ENCODE peak calls at places on chromosomes 2 and 18, in four cellular contexts. S, Z, A and O are unnamed samples.

GRCh38 chr2:27152102-27152795 is 3.4 kb downstream of the TCF23 start:
- DNase-seq in S (no peak), Z (no peak), A (peak; percentile 24), O (peak; percentile 74)

GRCh38 chr2:155256803-155257202 is 558.3 kb downstream of the KCNJ3 start:
- DNase-seq in S (peak; percentile 46), Z (no peak), A (peak; percentile 1), O (peak; percentile 78)

GRCh38 chr2:153548536-153548935 is 70.0 kb upstream of the RPRM start:
- DNase-seq in S (no peak), Z (no peak), A (no peak), O (no peak)

GRCh38 chr18:65409266-65409665 is 341.5 kb upstream of the CDH7 start:
- DNase-seq in S (no peak), Z (no peak), A (no peak), O (no peak)

GRCh38 chr2:237482485-237482884 is 4.6 kb upstream of the MLPH start:
- DNase-seq in S (no peak), Z (no peak), A (no peak), O (peak; percentile 38)

GRCh38 chr2:75340560-75340959 is 141.2 kb upstream of the TACR1 start:
- DNase-seq in S (no peak), Z (no peak), A (no peak), O (no peak)

GRCh38 chr18:41227993-41228392 is 727.0 kb upstream of the PIK3C3 start:
- DNase-seq in S (no peak), Z (no peak), A (no peak), O (no peak)

GRCh38 chr2:241571821-241572620 is 13.5 kb downstream of the BOK start:
- DNase-seq in S (no peak), Z (no peak), A (no peak), O (no peak)

GRCh38 chr2:229273384-229274338 is 2.6 kb upstream of the PID1 start:
- DNase-seq in S (peak; percentile 65), Z (peak; percentile 11), A (peak; percentile 27), O (peak; percentile 65)

GRCh38 chr2:222310747-222311320 is 12.0 kb upstream of the PAX3 start:
- DNase-seq in S (no peak), Z (no peak), A (no peak), O (no peak)

GRCh38 chr2:42274872-42275271 is 86.1 kb downstream of the COX7A2L start:
- DNase-seq in S (no peak), Z (no peak), A (no peak), O (no peak)

GRCh38 chr18:14029512-14029911 is 102.7 kb downstream of the ZNF519 start:
- DNase-seq in S (no peak), Z (no peak), A (no peak), O (no peak)

GRCh38 chr2:168948621-168949212 is 47.6 kb downstream of the G6PC2 start:
- DNase-seq in S (no peak), Z (no peak), A (peak; percentile 57), O (peak; percentile 13)

GRCh38 chr18:43393174-43393573 is 115.9 kb upstream of the SYT4 start:
- DNase-seq in S (no peak), Z (no peak), A (no peak), O (no peak)

GRCh38 chr2:112812318-112813042 is 24.1 kb downstream of the IL1B start:
- DNase-seq in S (no peak), Z (no peak), A (peak; percentile 82), O (no peak)

GRCh38 chr2:77513191-77513590 is 9.0 kb downstream of the LRRTM4 start:
- DNase-seq in S (no peak), Z (no peak), A (no peak), O (no peak)

GRCh38 chr18:12659904-12660605 is 2.1 kb upstream of the SPIRE1 start:
- DNase-seq in S (no peak), Z (no peak), A (peak; percentile 69), O (peak; percentile 47)

GRCh38 chr2:88671786-88672427 is 19.6 kb upstream of the RPIA start:
- DNase-seq in S (peak; percentile 45), Z (no peak), A (peak; percentile 61), O (peak; percentile 50)

GRCh38 chr2:174332607-174333001 is 2.1 kb upstream of the SP9 start:
- DNase-seq in S (peak; percentile 70), Z (no peak), A (peak; percentile 43), O (no peak)

GRCh38 chr2:116706381-116706780 is 1108.1 kb upstream of the DDX18 start:
- DNase-seq in S (no peak), Z (no peak), A (no peak), O (no peak)

GRCh38 chr2:200138386-200139184 is 167.9 kb upstream of the SPATS2L start:
- DNase-seq in S (no peak), Z (no peak), A (no peak), O (no peak)

GRCh38 chr2:42367835-42368234 is 6.8 kb upstream of the COX7A2L start:
- DNase-seq in S (no peak), Z (no peak), A (no peak), O (no peak)

GRCh38 chr2:156321243-156321904 is 11.1 kb downstream of the NR4A2 start:
- DNase-seq in S (no peak), Z (no peak), A (no peak), O (no peak)

GRCh38 chr2:99488587-99488998 is 1.2 kb downstream of the REV1 start:
- DNase-seq in S (no peak), Z (peak; percentile 19), A (peak; percentile 55), O (peak; percentile 83)

GRCh38 chr2:85794491-85795121 is 40.8 kb downstream of the ATOH8 start:
- DNase-seq in S (no peak), Z (no peak), A (no peak), O (no peak)

GRCh38 chr2:203758841-203759691 is 52.6 kb downstream of the CD28 start:
- DNase-seq in S (no peak), Z (no peak), A (no peak), O (peak; percentile 36)

GRCh38 chr2:101657787-101658186 is 39.7 kb upstream of the MAP4K4 start:
- DNase-seq in S (no peak), Z (no peak), A (no peak), O (no peak)

GRCh38 chr2:172726172-172726735 is 9.4 kb upstream of the RAPGEF4 start:
- DNase-seq in S (no peak), Z (no peak), A (no peak), O (peak; percentile 95)

GRCh38 chr2:108367014-108367413 is 10.7 kb upstream of the SULT1C4 start:
- DNase-seq in S (no peak), Z (no peak), A (no peak), O (no peak)

DNA sequence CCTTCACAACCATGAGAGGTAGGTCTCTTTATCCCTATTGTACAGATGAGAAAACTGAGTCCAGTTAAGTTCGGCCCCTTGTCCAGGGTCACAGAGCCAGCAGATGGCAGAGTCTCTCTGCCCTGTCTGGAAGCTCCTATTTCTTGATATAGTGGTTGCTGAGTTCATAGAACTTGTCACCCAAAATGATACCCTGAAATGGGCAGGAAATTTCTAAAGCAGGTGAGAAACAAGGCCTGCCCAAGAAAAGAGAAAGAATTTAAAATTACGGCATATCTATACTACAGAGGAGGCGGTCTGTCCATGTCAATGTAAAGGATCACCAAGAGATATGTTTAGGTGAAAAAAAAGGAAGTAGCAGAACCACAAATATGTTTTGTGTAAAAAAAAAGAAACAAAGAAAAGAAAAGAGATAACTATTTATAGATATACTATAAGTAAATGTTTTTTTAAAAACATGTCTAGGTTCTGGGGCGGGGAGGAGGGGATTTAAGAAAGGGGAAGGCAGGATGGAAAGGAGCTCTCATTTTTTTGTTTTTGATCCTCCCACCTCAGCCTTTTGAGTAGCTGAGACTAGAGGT is 39.8 kb downstream of the MYO7B start:
- DNase-seq in S (no peak), Z (no peak), A (no peak), O (no peak)
- TF ChIP-seq BRCA1 in S (no peak), Z (no peak), A (no peak), O (no peak)

GRCh38 chr18:36843784-36844183 is 14.9 kb downstream of the KIAA1328 start:
- DNase-seq in S (no peak), Z (no peak), A (no peak), O (no peak)
- TF ChIP-seq YY1 in S (no peak), Z (no peak), A (no peak), O (no peak)

DNA sequence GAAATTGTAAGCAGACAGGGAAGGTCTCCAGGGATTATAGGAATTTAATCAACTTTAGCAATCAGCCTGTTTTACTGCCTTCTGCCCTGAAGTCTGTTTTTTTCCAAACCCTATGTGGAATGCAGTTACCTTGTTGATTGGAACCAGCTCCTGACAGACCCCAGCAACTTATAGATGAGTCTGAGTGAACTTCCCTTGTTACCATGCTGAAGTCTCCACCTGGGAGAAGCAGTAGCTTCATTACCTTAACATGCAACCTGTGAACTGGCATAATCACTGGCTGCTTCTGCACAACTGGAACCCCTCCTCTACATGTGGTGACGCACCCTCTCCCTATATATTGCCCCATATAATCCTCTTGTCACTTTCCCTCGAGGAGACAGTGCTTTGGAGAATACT is 226.3 kb upstream of the SPOPL start:
- DNase-seq in S (no peak), Z (no peak), A (no peak), O (peak; percentile 20)
- TF ChIP-seq BRCA1 in S (no peak), Z (no peak), A (no peak), O (no peak)

DNA sequence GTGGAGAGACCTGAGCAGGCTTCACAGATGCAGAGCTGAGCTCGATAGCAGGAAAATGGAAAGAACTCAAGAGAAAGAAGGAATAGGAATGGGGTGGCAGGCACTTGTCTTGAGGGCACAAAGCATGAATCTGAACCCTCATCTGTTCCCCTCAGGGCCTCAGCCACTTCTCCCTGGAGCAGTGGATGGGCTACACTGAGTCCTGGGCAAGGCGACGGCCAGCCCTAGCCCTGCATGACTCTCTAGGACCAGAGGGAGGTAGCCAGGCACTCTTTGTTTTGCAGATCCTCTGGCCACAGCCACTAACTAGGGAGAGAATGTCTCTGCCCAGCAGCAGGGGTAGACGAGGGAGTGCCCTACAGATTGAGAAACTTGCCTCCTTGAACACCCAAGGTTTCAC is 3.4 kb upstream of the TEX51 start:
- DNase-seq in S (no peak), Z (no peak), A (no peak), O (no peak)
- TF ChIP-seq YY1 in S (no peak), Z (no peak), A (no peak), O (no peak)

DNA sequence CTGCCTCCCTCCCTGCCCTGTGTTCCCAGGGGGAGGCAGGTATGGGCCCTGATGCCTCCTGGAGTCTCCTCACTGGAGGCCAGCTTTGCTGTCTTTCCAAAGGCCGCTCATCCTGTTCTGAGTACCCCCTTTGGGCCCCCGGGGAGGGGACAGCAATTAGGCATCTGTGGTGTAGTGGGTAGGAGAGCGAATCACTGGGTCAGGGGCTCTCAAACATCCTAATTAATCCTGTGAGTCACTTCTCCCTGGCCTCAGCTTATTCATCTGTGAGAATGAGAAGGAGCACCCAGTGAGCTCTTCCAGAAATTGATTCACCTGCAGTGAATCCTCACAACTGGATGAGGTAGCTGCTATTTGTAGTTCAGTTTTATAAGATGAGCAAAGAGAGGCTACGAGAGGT is 16.4 kb downstream of the TET3 start:
- DNase-seq in S (no peak), Z (no peak), A (no peak), O (no peak)
- TF ChIP-seq BRCA1 in S (no peak), Z (no peak), A (no peak), O (no peak)

GRCh38 chr2:219060821-219061791 is at the start of gene IHH:
- DNase-seq in S (peak; percentile 74), Z (no peak), A (no peak), O (no peak)
- TF ChIP-seq YY1 in S (no peak), Z (no peak), A (no peak), O (no peak)

GRCh38 chr2:127628767-127629614 is 17.0 kb upstream of the GPR17 start:
- DNase-seq in S (no peak), Z (no peak), A (no peak), O (no peak)
- TF ChIP-seq BRCA1 in S (no peak), Z (no peak), A (no peak), O (no peak)

GRCh38 chr2:190598621-190599020 is 50.3 kb upstream of the NAB1 start:
- DNase-seq in S (no peak), Z (no peak), A (no peak), O (no peak)
- TF ChIP-seq YY1 in S (no peak), Z (no peak), A (no peak), O (no peak)